ENCODE peak calls at places on chromosomes 11 and 22, in five cellular contexts. H is hepatocyte, S is MM.1S, J is ovary, U is Peyer's patch. R is an unnamed sample.

GRCh38 chr11:85896871-85897270 is 41.7 kb downstream of the CCDC83 start:
- DNase-seq in U (no peak), S (no peak), J (no peak), H (no peak), R (no peak)

GRCh38 chr22:27810566-27810965 is 9.0 kb upstream of the MN1 start:
- DNase-seq in S (no peak), U (no peak), J (peak), H (peak), R (no peak)

GRCh38 chr11:106072804-106073203 is 4.3 kb downstream of the KBTBD3 start:
- DNase-seq in U (no peak), J (no peak), S (no peak), H (no peak), R (no peak)

GRCh38 chr22:35292786-35293185 is 6.9 kb upstream of the TOM1 start:
- DNase-seq in J (no peak), U (no peak), S (no peak), H (no peak), R (no peak)

GRCh38 chr11:92296138-92296515 is 71.5 kb downstream of the FAT3 start:
- DNase-seq in S (no peak), H (no peak), U (no peak), J (no peak), R (no peak)

GRCh38 chr22:21448627-21449416 is 18.4 kb upstream of the TMEM191C start:
- DNase-seq in J (peak), H (no peak), S (no peak), U (no peak), R (no peak)

GRCh38 chr22:50674127-50674493 is 1.5 kb downstream of the SHANK3 start:
- DNase-seq in U (no peak), H (peak), J (no peak), S (no peak), R (no peak)

GRCh38 chr22:35589736-35590079 is 27.4 kb downstream of the MB start:
- DNase-seq in H (no peak), U (no peak), J (no peak), S (no peak), R (no peak)

GRCh38 chr11:73141031-73141308 is 1.1 kb downstream of the FCHSD2 start:
- DNase-seq in U (peak), S (no peak), H (peak), J (no peak), R (no peak)

GRCh38 chr11:131025020-131025419 is 108.7 kb upstream of the SNX19 start:
- DNase-seq in J (no peak), S (no peak), U (no peak), H (peak), R (peak)

GRCh38 chr11:118286545-118286944 is 18.0 kb upstream of the CD3E start:
- DNase-seq in H (no peak), U (no peak), S (no peak), J (no peak), R (no peak)

GRCh38 chr22:32413715-32414114 is 1.7 kb upstream of the RTCB start:
- DNase-seq in U (no peak), S (peak), H (no peak), J (no peak), R (peak)

GRCh38 chr22:37563153-37564081 is 3.1 kb downstream of the CDC42EP1 start:
- DNase-seq in J (peak), H (peak), S (no peak), U (peak), R (no peak)

GRCh38 chr11:126929186-126930085 is 71.1 kb downstream of the KIRREL3 start:
- DNase-seq in H (no peak), U (no peak), S (no peak), J (no peak), R (no peak)

GRCh38 chr11:87259731-87260130 is 222.0 kb downstream of the TMEM135 start:
- DNase-seq in H (no peak), S (no peak), U (no peak), J (no peak), R (no peak)

GRCh38 chr22:35310556-35311550 is 11.2 kb downstream of the TOM1 start:
- DNase-seq in H (peak), U (peak), S (peak), J (peak), R (peak)

GRCh38 chr22:37241351-37242142 is 2.5 kb downstream of the RAC2 start:
- DNase-seq in J (no peak), H (no peak), U (peak), S (no peak), R (peak)

GRCh38 chr11:45333023-45333422 is 46.9 kb upstream of the SYT13 start:
- DNase-seq in U (no peak), H (no peak), S (no peak), J (no peak), R (no peak)

GRCh38 chr11:111840143-111840542 is 31.2 kb downstream of the ALG9 start:
- DNase-seq in J (no peak), S (no peak), H (no peak), U (no peak), R (no peak)

GRCh38 chr22:42883121-42883520 is 26.0 kb upstream of the ARFGAP3 start:
- DNase-seq in S (no peak), H (no peak), U (no peak), J (no peak), R (no peak)

GRCh38 chr11:64317961-64318693 is at the start of gene PRDX5:
- DNase-seq in H (peak), U (peak), J (peak), S (peak), R (peak)
- TF ChIP-seq CTCF in H (peak), U (peak), J (peak), S (peak), R (peak)

GRCh38 chr11:96306600-96306932 is 36.4 kb downstream of the MAML2 start:
- DNase-seq in J (no peak), H (no peak), U (no peak), S (no peak), R (no peak)

GRCh38 chr11:96307748-96308133 is 35.3 kb downstream of the MAML2 start:
- DNase-seq in S (no peak), H (peak), J (no peak), U (no peak), R (no peak)

GRCh38 chr11:96309001-96309642 is 33.9 kb downstream of the MAML2 start:
- DNase-seq in J (no peak), U (no peak), H (no peak), S (no peak), R (no peak)

GRCh38 chr11:96309643-96310017 is 33.4 kb downstream of the MAML2 start:
- DNase-seq in J (no peak), U (no peak), S (no peak), H (no peak), R (no peak)

GRCh38 chr11:96306933-96307747 is 35.9 kb downstream of the MAML2 start:
- DNase-seq in S (no peak), H (peak), J (peak), U (peak), R (no peak)
- H3K4me3 ChIP-seq in S (no peak), H (no peak), J (peak), U (peak), R (no peak)

GRCh38 chr11:64861227-64861970 is 16.9 kb upstream of the CDC42BPG start:
- DNase-seq in U (no peak), H (no peak), S (no peak), J (no peak), R (peak)
- TF ChIP-seq CTCF in U (no peak), H (no peak), S (no peak), J (no peak), R (no peak)

GRCh38 chr11:115656041-115656440 is 151.8 kb upstream of the CADM1 start:
- DNase-seq in S (no peak), H (no peak), U (no peak), J (no peak), R (no peak)

GRCh38 chr11:115656684-115657083 is 152.5 kb upstream of the CADM1 start:
- DNase-seq in J (no peak), H (peak), U (no peak), S (no peak), R (no peak)

GRCh38 chr11:115660072-115660805 is 156.0 kb upstream of the CADM1 start:
- DNase-seq in J (no peak), H (peak), U (no peak), S (no peak), R (no peak)

GRCh38 chr11:115657586-115657985 is 153.4 kb upstream of the CADM1 start:
- DNase-seq in U (no peak), S (no peak), H (no peak), J (no peak), R (no peak)

DNA sequence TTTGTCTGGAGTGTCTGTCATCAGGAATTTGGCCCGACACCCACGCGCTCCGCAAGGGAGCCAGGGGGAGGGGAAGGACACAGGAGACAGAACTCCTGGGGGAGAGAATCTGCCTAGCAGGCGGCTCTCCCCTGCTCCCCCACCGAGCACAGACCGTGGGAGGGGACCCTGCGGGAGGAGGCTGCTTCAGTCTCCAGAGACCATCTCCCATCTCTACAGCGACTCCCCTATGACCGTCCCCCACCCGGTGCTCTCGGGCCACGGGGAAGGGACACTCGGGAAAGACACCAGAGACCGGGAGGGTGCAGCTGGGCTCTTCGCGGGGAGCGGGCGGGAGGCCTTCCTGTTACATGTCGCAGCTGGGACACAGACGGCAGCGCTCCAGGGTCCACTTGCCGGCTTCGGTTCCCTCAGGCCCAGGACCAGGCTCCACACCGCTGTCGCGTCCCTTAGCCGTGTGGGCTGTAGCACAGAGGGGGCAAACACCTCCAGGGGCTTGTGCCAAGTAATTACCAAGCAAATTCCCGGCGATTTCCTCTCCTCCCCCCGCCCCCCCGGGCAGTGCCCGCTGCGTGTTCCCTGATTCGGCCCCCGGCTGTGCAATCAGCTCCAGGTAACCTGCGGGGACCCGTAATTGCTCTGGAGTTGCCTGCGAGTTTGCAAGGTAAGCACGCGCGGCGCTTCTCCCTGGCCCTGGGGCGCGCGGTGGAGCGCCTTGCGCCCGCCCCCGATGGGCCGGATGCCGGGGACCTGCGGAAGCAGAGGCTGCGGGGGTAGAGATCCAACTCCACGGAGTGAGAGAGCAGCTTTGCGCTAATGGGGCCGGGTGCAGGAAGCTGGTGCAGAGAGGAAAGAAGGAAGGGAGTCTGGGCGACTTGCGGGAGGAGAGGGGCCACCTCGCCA is 155.1 kb upstream of the CADM1 start:
- DNase-seq in J (peak), S (no peak), U (no peak), H (peak), R (peak)
- H3K4me3 ChIP-seq in J (no peak), S (no peak), U (peak), H (peak), R (no peak)

GRCh38 chr11:66547662-66548009 is 933 bp downstream of the ACTN3 start:
- DNase-seq in J (no peak), U (no peak), S (no peak), H (no peak), R (no peak)

GRCh38 chr11:66546368-66546965 is at the start of gene ACTN3:
- DNase-seq in J (peak), H (peak), S (no peak), U (peak), R (peak)

GRCh38 chr11:66545701-66546367 is at the start of gene ZDHHC24:
- DNase-seq in J (peak), S (peak), U (peak), H (peak), R (peak)

GRCh38 chr11:66548041-66548440 is 1.3 kb downstream of the ACTN3 start:
- DNase-seq in S (no peak), J (no peak), U (no peak), H (no peak), R (no peak)

GRCh38 chr11:66546966-66547661 is 411 bp downstream of the ACTN3 start:
- DNase-seq in J (no peak), S (no peak), H (no peak), U (no peak), R (peak)
- TF ChIP-seq CTCF in J (no peak), S (no peak), H (no peak), U (no peak), R (no peak)

GRCh38 chr11:16606784-16607674 is 131.4 kb upstream of the C11orf58 start:
- DNase-seq in U (no peak), J (peak), S (no peak), H (peak), R (no peak)

GRCh38 chr11:16605971-16606783 is 132.3 kb upstream of the C11orf58 start:
- DNase-seq in J (peak), S (peak), U (peak), H (peak), R (peak)

GRCh38 chr11:16604784-16605439 is 133.5 kb upstream of the C11orf58 start:
- DNase-seq in H (peak), S (peak), U (no peak), J (peak), R (no peak)

GRCh38 chr11:16603890-16604783 is 134.3 kb upstream of the C11orf58 start:
- DNase-seq in U (no peak), S (peak), H (peak), J (peak), R (no peak)

GRCh38 chr11:16605440-16605970 is 132.9 kb upstream of the C11orf58 start:
- DNase-seq in S (peak), H (peak), U (no peak), J (no peak), R (no peak)
- H3K4me3 ChIP-seq in S (peak), H (peak), U (peak), J (peak), R (no peak)

DNA sequence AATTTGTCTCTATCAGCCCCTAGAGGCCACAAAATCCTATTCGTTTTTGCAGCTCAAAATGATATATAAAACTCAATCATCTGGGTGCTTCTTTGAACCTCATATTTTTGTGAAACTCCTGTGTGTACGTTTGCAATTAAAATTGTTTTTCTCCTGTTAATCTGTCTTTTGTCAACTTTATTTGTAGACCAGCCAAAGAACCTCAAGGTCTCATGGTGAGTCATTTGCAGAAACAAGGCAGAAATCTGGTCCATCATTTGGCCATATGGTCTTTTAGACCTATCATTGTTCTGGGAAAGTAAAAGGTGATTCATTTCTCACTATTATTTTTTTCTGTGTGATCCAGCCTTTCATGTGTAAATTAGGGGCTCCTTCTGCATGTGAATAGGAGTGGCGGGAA is 399.2 kb upstream of the DDI1 start:
- DNase-seq in S (no peak), J (no peak), U (no peak), H (no peak), R (no peak)
- TF ChIP-seq CTCF in S (no peak), J (no peak), U (no peak), H (no peak), R (no peak)

GRCh38 chr11:57235761-57236703 is 1.0 kb downstream of the APLNR start:
- DNase-seq in H (no peak), S (no peak), J (no peak), U (no peak), R (no peak)

GRCh38 chr11:57240007-57240406 is 3.0 kb upstream of the APLNR start:
- DNase-seq in H (no peak), S (no peak), U (no peak), J (no peak), R (no peak)

GRCh38 chr11:57240757-57241156 is 3.7 kb upstream of the APLNR start:
- DNase-seq in J (no peak), U (no peak), S (no peak), H (no peak), R (no peak)

GRCh38 chr11:57239348-57239747 is 2.3 kb upstream of the APLNR start:
- DNase-seq in H (no peak), S (no peak), U (no peak), J (no peak), R (no peak)

GRCh38 chr11:57237204-57237681 is at the start of gene APLNR:
- DNase-seq in J (no peak), U (no peak), S (no peak), H (no peak), R (no peak)
- H3K4me3 ChIP-seq in J (no peak), U (no peak), S (no peak), H (no peak), R (no peak)

GRCh38 chr22:44988671-44989070 is 21.1 kb downstream of the PHF21B start:
- DNase-seq in S (no peak), H (no peak), J (no peak), U (no peak), R (no peak)
- TF ChIP-seq CTCF in S (peak), H (peak), J (no peak), U (no peak), R (peak)